ENCODE peak calls at places on chromosomes 11 and 22, in ten cellular contexts. Z, Y, C, W, G, R, N, Q, S and J are unnamed samples.
A peak's percentile ranks its signal among the peaks of the same experiment; 100 is the strongest.

GRCh38 chr22:40310081-40310770 is 36.1 kb upstream of the ADSL start:
- DNase-seq in N (no peak), G (peak; percentile 62), Q (peak; percentile 58), W (peak; percentile 27), Y (no peak), R (no peak), Z (no peak), C (no peak), S (no peak), J (peak; percentile 93)

GRCh38 chr22:39706406-39707150 is 136.0 kb downstream of the CACNA1I start:
- DNase-seq in S (no peak), W (no peak), R (no peak), C (no peak), Q (no peak), N (no peak), G (no peak), Z (no peak), Y (no peak), J (no peak)

GRCh38 chr22:48451891-48452290 is 1375.8 kb downstream of the BRD1 start:
- DNase-seq in Q (no peak), C (no peak), S (no peak), Z (peak; percentile 22), G (no peak), N (no peak), Y (no peak), R (no peak), W (no peak), J (no peak)

GRCh38 chr22:37503850-37504249 is 15.4 kb downstream of the CARD10 start:
- DNase-seq in S (no peak), W (no peak), Z (no peak), C (no peak), R (no peak), Y (no peak), Q (no peak), N (no peak), G (no peak), J (no peak)

GRCh38 chr11:20355221-20356219 is 8.0 kb upstream of the HTATIP2 start:
- DNase-seq in G (peak; percentile 62), Q (peak; percentile 61), W (peak; percentile 78), Z (no peak), Y (no peak), N (no peak), R (no peak), S (no peak), C (no peak), J (peak; percentile 51)

GRCh38 chr11:122772945-122773344 is 65.4 kb upstream of the CRTAM start:
- DNase-seq in W (no peak), Z (no peak), Q (peak; percentile 68), N (no peak), C (no peak), Y (no peak), G (peak; percentile 58), R (no peak), S (no peak), J (no peak)

GRCh38 chr11:119907934-119908760 is 179.1 kb upstream of the NECTIN1 start:
- DNase-seq in Q (no peak), R (no peak), S (no peak), Z (no peak), N (no peak), C (no peak), G (no peak), Y (no peak), W (peak; percentile 69), J (no peak)

GRCh38 chr11:14290422-14290821 is 68.6 kb downstream of the RRAS2 start:
- DNase-seq in W (no peak), S (no peak), C (no peak), G (no peak), Y (no peak), Q (no peak), N (no peak), Z (no peak), R (no peak), J (no peak)

GRCh38 chr11:2912498-2912897 is 16.7 kb downstream of the PHLDA2 start:
- DNase-seq in R (no peak), Y (no peak), N (peak; percentile 97), Q (peak; percentile 63), S (no peak), G (peak; percentile 59), Z (peak; percentile 93), C (peak; percentile 91), W (peak; percentile 91), J (peak; percentile 52)

GRCh38 chr11:83895516-83895915 is 609.3 kb upstream of the CCDC90B start:
- DNase-seq in W (peak; percentile 47), R (no peak), N (no peak), G (no peak), C (no peak), Z (no peak), Y (no peak), Q (peak; percentile 0), S (no peak), J (no peak)

GRCh38 chr11:86672007-86672621 is at the start of gene ME3:
- DNase-seq in Z (peak; percentile 87), N (peak; percentile 87), R (no peak), W (peak; percentile 86), Q (peak; percentile 62), S (no peak), Y (peak; percentile 73), G (peak; percentile 64), C (peak; percentile 79), J (peak; percentile 41)

GRCh38 chr11:65353900-65354264 is 669 bp upstream of the TIGD3 start:
- DNase-seq in Y (no peak), Z (no peak), R (no peak), W (no peak), Q (no peak), N (peak; percentile 78), S (no peak), C (no peak), G (no peak), J (no peak)
- H3K4me3 ChIP-seq in Y (peak overlapping the region; percentile 77), Z (peak overlapping the region; percentile 73), R (peak overlapping the region; percentile 73), W (peak overlapping the region; percentile 80), Q (peak overlapping the region; percentile 71), N (peak overlapping the region; percentile 59), S (peak overlapping the region; percentile 82), C (peak overlapping the region; percentile 71), G (peak overlapping the region; percentile 63), J (peak overlapping the region; percentile 74)

GRCh38 chr22:46536559-46537220 is 730 bp downstream of the CELSR1 start:
- DNase-seq in Z (no peak), C (no peak), S (no peak), W (peak; percentile 77), N (no peak), Y (no peak), R (no peak), Q (no peak), G (no peak), J (no peak)

GRCh38 chr22:46539169-46539568 is 1.7 kb upstream of the CELSR1 start:
- DNase-seq in R (no peak), S (no peak), Q (no peak), Y (no peak), G (no peak), W (no peak), Z (no peak), C (peak; percentile 67), N (no peak), J (no peak)

GRCh38 chr22:46538816-46539163 is 1.4 kb upstream of the CELSR1 start:
- DNase-seq in Y (no peak), C (peak; percentile 62), N (no peak), Z (no peak), R (no peak), G (peak; percentile 31), W (no peak), Q (peak; percentile 61), S (no peak), J (peak; percentile 41)

GRCh38 chr22:46537221-46537945 is at the start of gene CELSR1:
- DNase-seq in G (peak; percentile 22), Y (no peak), S (no peak), C (peak; percentile 80), Q (peak; percentile 40), R (no peak), N (peak; percentile 92), W (peak; percentile 87), Z (peak; percentile 89), J (no peak)

DNA sequence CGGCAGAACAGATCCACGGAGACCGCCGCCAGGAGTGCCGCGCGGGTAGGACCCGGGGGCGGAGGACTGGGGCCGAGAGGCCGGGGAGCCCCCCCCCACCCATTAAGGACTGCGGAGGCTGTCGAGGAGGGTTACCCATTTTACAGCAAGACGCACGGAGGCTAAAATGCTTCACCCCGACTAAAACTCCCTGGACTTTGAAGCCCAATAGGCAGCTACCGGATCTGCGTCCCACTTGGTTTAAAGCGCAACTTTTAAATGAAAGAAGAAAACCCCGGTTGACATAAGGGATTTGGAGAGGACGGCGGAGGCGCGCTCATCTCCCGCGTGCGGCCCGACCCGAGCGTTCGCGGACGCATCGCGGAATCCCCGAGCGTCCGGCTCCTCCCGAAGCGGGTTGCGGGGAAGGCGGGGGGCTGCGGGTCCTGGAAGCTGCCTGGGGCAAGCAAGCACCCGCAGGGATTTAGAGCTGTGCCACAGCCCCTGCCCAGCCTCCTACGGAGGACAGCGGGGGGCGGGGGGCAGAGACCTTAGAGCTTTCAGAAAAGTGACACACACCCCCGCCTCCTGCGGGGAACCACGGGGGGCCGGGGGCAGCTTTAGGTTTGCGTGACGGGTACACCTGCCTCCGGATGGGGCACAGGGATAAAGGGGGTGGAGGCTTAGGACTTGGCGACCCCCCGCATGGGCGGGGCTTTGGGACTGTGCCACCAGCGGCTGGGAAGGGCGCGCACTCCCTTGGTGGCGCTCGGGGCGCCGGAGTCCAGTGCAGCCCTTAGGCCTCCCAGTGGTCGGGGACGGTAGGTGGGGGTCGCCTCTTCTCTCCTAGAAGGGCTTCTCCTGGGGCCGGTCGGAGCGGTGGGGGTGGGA is 761 bp upstream of the CELSR1 start:
- DNase-seq in G (peak; percentile 43), Q (peak; percentile 45), S (no peak), R (no peak), N (peak; percentile 86), Y (no peak), C (no peak), Z (no peak), W (peak; percentile 80), J (peak; percentile 17)
- TF ChIP-seq CTCF in G (peak; percentile 10), Q (peak; percentile 14), S (no peak), R (peak; percentile 30), N (no peak), Y (peak; percentile 11), C (no peak), Z (no peak), W (peak; percentile 72), J (no peak)

GRCh38 chr11:105035262-105035620 is 297 bp upstream of the CASP1 start:
- DNase-seq in G (no peak), R (no peak), Y (no peak), N (no peak), C (no peak), Z (no peak), S (no peak), W (no peak), Q (no peak), J (no peak)
- H3K4me3 ChIP-seq in G (peak overlapping the region; percentile 45), R (no peak overlapping the region), Y (peak overlapping the region; percentile 53), N (peak overlapping the region; percentile 18), C (peak overlapping the region; percentile 48), Z (peak overlapping the region; percentile 61), S (peak overlapping the region; percentile 54), W (no peak overlapping the region), Q (no peak overlapping the region), J (peak overlapping the region; percentile 62)

DNA sequence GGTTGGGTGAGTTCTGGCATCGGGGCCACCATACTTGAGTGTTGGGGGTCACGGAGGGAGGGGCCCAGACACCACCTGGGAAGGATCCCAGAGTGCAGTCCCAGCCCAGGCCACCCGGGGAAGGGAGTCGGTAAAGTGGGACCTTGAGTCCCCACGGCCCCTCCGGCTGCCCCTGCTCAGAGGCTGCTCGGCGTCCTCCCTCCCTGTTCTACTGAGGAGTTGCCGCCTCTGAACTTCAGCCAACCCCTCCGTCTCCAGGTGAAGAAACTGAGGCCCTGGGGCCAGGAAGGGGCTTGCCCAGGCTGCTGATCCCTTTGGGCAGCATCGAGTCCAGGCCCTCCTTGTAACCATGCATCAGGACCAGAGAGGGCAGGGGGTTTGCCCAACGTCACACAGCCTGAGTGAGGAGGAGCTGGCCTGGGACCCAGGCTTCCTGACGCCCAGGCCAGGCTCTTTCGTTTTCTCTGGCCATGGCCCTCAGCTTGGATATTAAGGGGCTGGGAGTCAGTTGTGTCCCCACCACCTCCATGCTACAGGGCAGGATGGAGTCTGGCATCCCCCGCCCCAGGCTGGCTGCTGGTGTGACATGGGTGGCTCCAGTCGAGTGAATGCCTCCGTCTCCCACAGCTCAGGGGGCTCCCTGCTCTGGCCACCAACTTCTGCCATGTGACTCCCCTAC is 1.3 kb downstream of the PARVG start:
- DNase-seq in W (no peak), R (no peak), N (peak; percentile 62), G (no peak), Z (no peak), S (no peak), C (no peak), Q (no peak), Y (no peak), J (no peak)
- TF ChIP-seq CTCF in W (peak; percentile 35), R (no peak), N (no peak), G (no peak), Z (no peak), S (no peak), C (no peak), Q (no peak), Y (no peak), J (no peak)